ENCODE peak calls at places on chromosome 22, in nine cellular contexts. C, B, N, D, V, Y, J, I and K are unnamed samples.

GRCh38 chr22:35752172-35752832 is 34.6 kb downstream of the APOL5 start:
- DNase-seq in J (no peak), B (no peak), I (no peak), C (no peak), D (no peak), Y (no peak), N (no peak), V (no peak), K (no peak)

GRCh38 chr22:43249789-43250188 is 62.9 kb upstream of the TTLL12 start:
- DNase-seq in Y (no peak), B (no peak), N (no peak), J (no peak), V (no peak), C (no peak), D (no peak), I (no peak), K (no peak)

GRCh38 chr22:23856721-23857605 is 712 bp upstream of the SLC2A11 start:
- DNase-seq in Y (no peak), C (no peak), B (peak; percentile 28), N (peak; percentile 46), J (no peak), V (peak; percentile 40), I (no peak), D (peak; percentile 55), K (no peak)

GRCh38 chr22:35977136-35977535 is 51.5 kb downstream of the RBFOX2 start:
- DNase-seq in Y (no peak), C (no peak), J (no peak), V (peak; percentile 74), B (no peak), D (no peak), I (no peak), N (peak; percentile 55), K (no peak)

GRCh38 chr22:45493286-45493771 is 9.4 kb upstream of the FBLN1 start:
- DNase-seq in J (no peak), B (no peak), N (no peak), V (peak; percentile 33), I (no peak), D (peak; percentile 20), Y (no peak), C (no peak), K (no peak)

GRCh38 chr22:48327721-48328120 is 1500.0 kb downstream of the BRD1 start:
- DNase-seq in J (no peak), N (no peak), V (no peak), I (no peak), B (no peak), C (no peak), D (no peak), Y (no peak), K (no peak)

GRCh38 chr22:30754971-30755759 is 60.5 kb downstream of the OSBP2 start:
- DNase-seq in D (peak; percentile 61), N (peak; percentile 77), C (peak; percentile 57), Y (peak; percentile 33), B (peak; percentile 69), I (peak; percentile 50), J (peak; percentile 15), V (peak; percentile 91), K (peak; percentile 24)

GRCh38 chr22:44723801-44724200 is 21.8 kb downstream of the PRR5 start:
- DNase-seq in N (no peak), V (peak; percentile 31), B (peak; percentile 39), D (no peak), J (no peak), C (no peak), I (no peak), Y (no peak), K (no peak)

GRCh38 chr22:23913661-23914353 is 19.6 kb downstream of the MIF start:
- DNase-seq in V (peak; percentile 98), J (peak; percentile 99), I (peak; percentile 96), Y (peak; percentile 100), C (peak; percentile 94), N (peak; percentile 98), D (peak; percentile 100), B (no peak), K (peak; percentile 92)

GRCh38 chr22:19722175-19722914 is 994 bp upstream of the GP1BB start:
- DNase-seq in Y (no peak), N (no peak), V (no peak), I (no peak), D (no peak), C (no peak), B (no peak), J (no peak), K (no peak)

GRCh38 chr22:45268958-45269844 is 15.5 kb upstream of the UPK3A start:
- DNase-seq in J (peak; percentile 92), V (peak; percentile 59), C (peak; percentile 88), I (no peak), Y (peak; percentile 89), N (peak; percentile 52), B (peak; percentile 38), D (peak; percentile 89), K (no peak)

GRCh38 chr22:42196454-42196853 is 65.8 kb upstream of the CYP2D6 start:
- DNase-seq in D (no peak), C (no peak), J (no peak), B (no peak), V (no peak), Y (no peak), N (no peak), I (no peak), K (no peak)

GRCh38 chr22:25334091-25334490 is 114.7 kb downstream of the CRYBB2 start:
- DNase-seq in B (no peak), Y (peak; percentile 73), I (no peak), D (peak; percentile 44), C (peak; percentile 13), J (peak; percentile 7), N (no peak), V (peak; percentile 39), K (no peak)